ENCODE peak calls at places on chromosomes 3 and 15, in five cellular contexts. L is NCI-H82; T is naive thymus-derived CD8-positive, alpha-beta T cell; A is GM04503; E is GM23248. G is an unnamed sample.

GRCh38 chr3:132004571-132004970 is 30.2 kb downstream of the CPNE4 start:
- DNase-seq in L (no peak), T (no peak), A (peak; percentile 64), E (peak; percentile 84), G (no peak)

GRCh38 chr3:38640661-38641441 is 8.6 kb downstream of the SCN5A start:
- DNase-seq in L (peak; percentile 15), T (no peak), A (no peak), E (no peak), G (no peak)

GRCh38 chr15:81848701-81849100 is 197.1 kb downstream of the MEX3B start:
- DNase-seq in L (no peak), T (no peak), A (no peak), E (no peak), G (no peak)

GRCh38 chr3:192434186-192434585 is 293.2 kb downstream of the FGF12 start:
- DNase-seq in L (peak; percentile 36), T (no peak), A (no peak), E (no peak), G (no peak)

GRCh38 chr15:89999676-90000174 is 1.4 kb upstream of the ZNF710 start:
- DNase-seq in L (peak; percentile 75), T (no peak), A (no peak), E (peak; percentile 53), G (no peak)

GRCh38 chr3:18837137-18837536 is 311.2 kb upstream of the KCNH8 start:
- DNase-seq in L (no peak), T (no peak), A (no peak), E (no peak), G (no peak)

GRCh38 chr3:98972155-98972554 is 70.7 kb upstream of the DCBLD2 start:
- DNase-seq in L (no peak), T (no peak), A (peak; percentile 78), E (peak; percentile 89), G (no peak)

GRCh38 chr15:73632670-73633058 is 525 bp downstream of the NPTN start:
- DNase-seq in L (peak; percentile 55), T (no peak), A (no peak), E (no peak), G (peak; percentile 7)

GRCh38 chr3:169034401-169034800 is 629.1 kb downstream of the MECOM start:
- DNase-seq in L (no peak), T (no peak), A (no peak), E (peak; percentile 77), G (no peak)

GRCh38 chr3:46881819-46882376 is 4.4 kb downstream of the PTH1R start:
- DNase-seq in L (peak; percentile 17), T (no peak), A (no peak), E (peak; percentile 48), G (no peak)

GRCh38 chr3:104269771-104270170 is 1096.9 kb upstream of the ALCAM start:
- DNase-seq in L (no peak), T (no peak), A (no peak), E (no peak), G (no peak)

GRCh38 chr3:184765730-184766074 is 46.3 kb upstream of the VPS8 start:
- DNase-seq in L (no peak), T (no peak), A (no peak), E (peak; percentile 66), G (peak; percentile 44)

GRCh38 chr15:67187351-67187854 is 67.1 kb downstream of the AAGAB start:
- DNase-seq in L (no peak), T (no peak), A (no peak), E (peak; percentile 59), G (no peak)

GRCh38 chr3:131713416-131714118 is 210.8 kb upstream of the MRPL3 start:
- DNase-seq in L (peak; percentile 28), T (no peak), A (no peak), E (no peak), G (no peak)

GRCh38 chr3:172099495-172099808 is 60.1 kb downstream of the FNDC3B start:
- DNase-seq in L (no peak), T (no peak), A (no peak), E (no peak), G (no peak)

GRCh38 chr15:101641894-101642293 is 10.3 kb downstream of the TM2D3 start:
- DNase-seq in L (no peak), T (no peak), A (no peak), E (peak; percentile 57), G (no peak)

GRCh38 chr3:123755085-123755484 is 129.0 kb downstream of the MYLK start:
- DNase-seq in L (no peak), T (no peak), A (no peak), E (no peak), G (no peak)

GRCh38 chr3:196636369-196637349 is 2.8 kb upstream of the NRROS start:
- DNase-seq in L (no peak), T (no peak), A (no peak), E (peak; percentile 60), G (no peak)

GRCh38 chr3:30354972-30355371 is 251.4 kb upstream of the TGFBR2 start:
- DNase-seq in L (no peak), T (peak; percentile 33), A (no peak), E (no peak), G (no peak)

GRCh38 chr15:81014446-81015093 is 13.8 kb downstream of the TLNRD1 start:
- DNase-seq in L (no peak), T (no peak), A (no peak), E (no peak), G (no peak)

GRCh38 chr15:99732268-99732641 is 982 bp downstream of the LYSMD4 start:
- DNase-seq in L (no peak), T (no peak), A (no peak), E (peak; percentile 71), G (no peak)

GRCh38 chr3:30131171-30131570 is 475.2 kb upstream of the TGFBR2 start:
- DNase-seq in L (peak; percentile 48), T (no peak), A (no peak), E (no peak), G (no peak)

GRCh38 chr3:61522064-61522463 is 39.3 kb upstream of the PTPRG start:
- DNase-seq in L (no peak), T (no peak), A (no peak), E (no peak), G (no peak)

GRCh38 chr3:49512791-49513355 is 41.4 kb upstream of the BSN start:
- DNase-seq in L (no peak), T (no peak), A (no peak), E (no peak), G (no peak)

GRCh38 chr3:8512234-8512633 is 10.6 kb downstream of the LMCD1 start:
- DNase-seq in L (no peak), T (no peak), A (no peak), E (no peak), G (no peak)

GRCh38 chr3:157335198-157335597 is 101.5 kb upstream of the PTX3 start:
- DNase-seq in L (no peak), T (no peak), A (no peak), E (no peak), G (no peak)

GRCh38 chr3:48301814-48302194 is 31.7 kb downstream of the SPINK8 start:
- DNase-seq in L (peak; percentile 42), T (no peak), A (peak; percentile 15), E (peak; percentile 72), G (no peak)

GRCh38 chr15:90706394-90707327 is 10.5 kb upstream of the BLM start:
- DNase-seq in L (no peak), T (no peak), A (no peak), E (no peak), G (no peak)